ENCODE peak calls at places on chromosomes 12 and 14, in eight cellular contexts. K is NCI-H1436; E is MV-4-11; I is smooth muscle cell of the brain vasculature; M is left kidney; A is WTC11; H is activated CD4-positive, alpha-beta T cell treated with anti-CD3 and anti-CD28 coated beads, Interleukin-2, amount 10 ng/mL, durations not matched to agents 7 days and 5 days; U is GOT3. V is an unnamed sample.

GRCh38 chr14:41016213-41016612 is 590.5 kb upstream of the LRFN5 start:
- DNase-seq in I (no peak), A (no peak), U (no peak), H (no peak), M (peak), E (no peak), K (no peak), V (no peak)

GRCh38 chr12:116718578-116719454 is 19.1 kb downstream of the SPRING1 start:
- DNase-seq in A (no peak), K (peak), U (no peak), I (no peak), E (no peak), M (peak), H (no peak), V (no peak)

GRCh38 chr14:105168979-105169507 is 467 bp upstream of the JAG2 start:
- DNase-seq in M (peak), U (no peak), E (no peak), K (peak), A (peak), H (peak), I (no peak), V (peak)

GRCh38 chr12:131559517-131560516 is 151.1 kb upstream of the SFSWAP start:
- DNase-seq in M (no peak), U (no peak), E (no peak), K (no peak), H (no peak), A (no peak), I (no peak), V (no peak)

GRCh38 chr12:103397536-103397935 is 98.2 kb downstream of the C12orf42 start:
- DNase-seq in K (no peak), I (no peak), M (no peak), A (no peak), H (no peak), U (no peak), E (no peak), V (no peak)

GRCh38 chr14:87241018-87241779 is 751.8 kb downstream of the GALC start:
- DNase-seq in I (no peak), M (no peak), E (no peak), H (no peak), K (no peak), A (no peak), U (no peak), V (no peak)

GRCh38 chr12:11793896-11794295 is 144.4 kb downstream of the ETV6 start:
- DNase-seq in K (no peak), M (peak), I (no peak), U (no peak), H (no peak), E (no peak), A (no peak), V (no peak)

GRCh38 chr12:95548539-95549391 is 2.5 kb downstream of the USP44 start:
- DNase-seq in I (no peak), U (no peak), K (no peak), A (peak), E (no peak), M (peak), H (peak), V (peak)

GRCh38 chr12:28463396-28463795 is 273.1 kb downstream of the CCDC91 start:
- DNase-seq in H (no peak), A (no peak), U (no peak), E (no peak), I (no peak), M (no peak), K (no peak), V (no peak)

GRCh38 chr14:97468220-97468619 is 671.0 kb downstream of the VRK1 start:
- DNase-seq in U (no peak), H (no peak), I (no peak), M (no peak), K (no peak), A (no peak), E (no peak), V (no peak)

GRCh38 chr14:65230287-65230728 is 128.0 kb upstream of the MAX start:
- DNase-seq in H (no peak), A (no peak), E (no peak), I (no peak), K (peak), M (peak), U (no peak), V (no peak)

GRCh38 chr12:109822951-109823411 is 10.2 kb downstream of the TRPV4 start:
- DNase-seq in U (no peak), E (no peak), K (no peak), M (no peak), A (no peak), I (no peak), H (no peak), V (no peak)

GRCh38 chr12:1217191-1217949 is 226.3 kb downstream of the ERC1 start:
- DNase-seq in A (no peak), M (peak), E (no peak), U (no peak), K (no peak), H (no peak), I (no peak), V (peak)

GRCh38 chr14:74596747-74597456 is 15.1 kb downstream of the LTBP2 start:
- DNase-seq in U (no peak), K (no peak), H (no peak), A (no peak), M (no peak), E (no peak), I (no peak), V (no peak)

GRCh38 chr14:35159742-35160409 is 37.5 kb downstream of the PRORP start:
- DNase-seq in E (no peak), I (peak), K (no peak), M (peak), A (no peak), H (no peak), U (no peak), V (no peak)

GRCh38 chr12:13196302-13196921 is at the start of gene EMP1:
- DNase-seq in A (no peak), E (peak), M (peak), U (peak), K (no peak), H (peak), I (peak), V (no peak)

GRCh38 chr14:37223947-37224474 is 26.3 kb downstream of the MIPOL1 start:
- DNase-seq in H (no peak), I (no peak), K (no peak), E (no peak), U (no peak), M (no peak), A (no peak), V (no peak)

GRCh38 chr12:41552507-41553047 is 364.5 kb downstream of the PDZRN4 start:
- DNase-seq in U (no peak), K (peak), E (no peak), A (no peak), I (no peak), H (no peak), M (peak), V (no peak)

GRCh38 chr12:13099066-13099909 is 4.2 kb downstream of the GSG1 start:
- DNase-seq in I (no peak), H (no peak), U (no peak), K (no peak), A (no peak), M (peak), E (peak), V (no peak)

GRCh38 chr14:82999802-83000201 is 1466.1 kb upstream of the SEL1L start:
- DNase-seq in M (peak), I (no peak), U (no peak), A (peak), E (no peak), H (no peak), K (no peak), V (peak)

GRCh38 chr14:61335049-61335448 is 13.7 kb downstream of the PRKCH start:
- DNase-seq in M (no peak), A (no peak), K (no peak), I (no peak), U (no peak), E (no peak), H (no peak), V (no peak)

GRCh38 chr14:67999693-68000384 is 180.3 kb downstream of the RAD51B start:
- DNase-seq in I (no peak), U (no peak), A (no peak), E (no peak), K (no peak), M (peak), H (no peak), V (no peak)

GRCh38 chr12:15757553-15758255 is 31.5 kb downstream of the EPS8 start:
- DNase-seq in H (no peak), E (peak), A (no peak), U (no peak), I (no peak), K (no peak), M (peak), V (no peak)